ENCODE peak calls at places on chromosomes 2 and 18, in five cellular contexts. Q is GM13976; E is NCI-H1417; D is bronchial epithelial cell; B is activated T-cell treated with anti-CD3 and anti-CD28 coated beads, Interleukin-2, amount 50 U/mL, for 72 hours. I is an unnamed sample.

GRCh38 chr2:215967590-215968373 is 45.6 kb downstream of the MREG start:
- DNase-seq in B (no peak), E (no peak), D (no peak), Q (no peak), I (no peak)

GRCh38 chr2:158724803-158725271 is 70.3 kb upstream of the DAPL1 start:
- DNase-seq in E (peak; percentile 16), Q (no peak), D (peak; percentile 56), B (no peak), I (no peak)

GRCh38 chr18:21457179-21457535 is 143.3 kb downstream of the ESCO1 start:
- DNase-seq in Q (no peak), E (no peak), D (no peak), B (no peak), I (no peak)

GRCh38 chr2:117979911-117980341 is 33.9 kb downstream of the CCDC93 start:
- DNase-seq in E (no peak), B (no peak), D (no peak), Q (no peak), I (no peak)

GRCh38 chr2:1907849-1908533 is 163.7 kb upstream of the PXDN start:
- DNase-seq in D (no peak), E (no peak), B (no peak), Q (no peak), I (no peak)

GRCh38 chr2:210180494-210180893 is 9.3 kb upstream of the KANSL1L start:
- DNase-seq in E (no peak), Q (no peak), B (no peak), D (no peak), I (no peak)

GRCh38 chr2:43169987-43170732 is 56.2 kb downstream of the ZFP36L2 start:
- DNase-seq in B (peak; percentile 77), D (no peak), E (no peak), Q (peak; percentile 80), I (no peak)

GRCh38 chr2:229815858-229816257 is 101.5 kb upstream of the DNER start:
- DNase-seq in E (peak; percentile 46), D (peak; percentile 43), B (no peak), Q (no peak), I (no peak)

GRCh38 chr2:53826587-53827397 is 33.0 kb downstream of the GPR75 start:
- DNase-seq in D (peak; percentile 72), Q (no peak), E (no peak), B (no peak), I (no peak)

GRCh38 chr2:226631671-226632070 is 167.9 kb downstream of the IRS1 start:
- DNase-seq in B (no peak), D (no peak), Q (no peak), E (no peak), I (no peak)

GRCh38 chr2:36451512-36451911 is 95.9 kb downstream of the CRIM1 start:
- DNase-seq in B (no peak), D (no peak), E (no peak), Q (no peak), I (no peak)

GRCh38 chr2:49914281-49914680 is 760.0 kb upstream of the FSHR start:
- DNase-seq in D (peak; percentile 87), E (peak; percentile 47), Q (no peak), B (no peak), I (no peak)

GRCh38 chr2:70325875-70326274 is 24.0 kb upstream of the FAM136A start:
- DNase-seq in B (no peak), D (no peak), E (no peak), Q (no peak), I (no peak)

GRCh38 chr2:220185766-220186165 is 558.3 kb downstream of the SLC4A3 start:
- DNase-seq in D (no peak), E (no peak), Q (no peak), B (no peak), I (no peak)

GRCh38 chr2:156437876-156438410 is 1.8 kb downstream of the GPD2 start:
- DNase-seq in E (no peak), Q (no peak), B (no peak), D (peak; percentile 98), I (no peak)

GRCh38 chr2:180644709-180645108 is 335.7 kb upstream of the UBE2E3 start:
- DNase-seq in D (peak; percentile 90), E (no peak), B (no peak), Q (no peak), I (no peak)

GRCh38 chr2:149104221-149104620 is 65.7 kb downstream of the LYPD6B start:
- DNase-seq in Q (no peak), B (no peak), E (no peak), D (peak; percentile 20), I (no peak)

GRCh38 chr2:207227062-207227748 is 61.5 kb upstream of the KLF7 start:
- DNase-seq in E (peak; percentile 48), Q (no peak), D (no peak), B (no peak), I (no peak)

GRCh38 chr2:1855150-1855549 is 110.8 kb upstream of the PXDN start:
- DNase-seq in E (peak; percentile 95), B (no peak), D (no peak), Q (no peak), I (no peak)

GRCh38 chr2:3301001-3301400 is 76.6 kb downstream of the EIPR1 start:
- DNase-seq in Q (no peak), E (no peak), B (no peak), D (no peak), I (no peak)

GRCh38 chr2:10398496-10398895 is 49.6 kb downstream of the ODC1 start:
- DNase-seq in Q (no peak), D (no peak), E (no peak), B (no peak), I (no peak)

GRCh38 chr2:40448476-40449079 is 3.3 kb downstream of the SLC8A1 start:
- DNase-seq in B (peak; percentile 24), Q (peak; percentile 16), D (peak; percentile 37), E (peak; percentile 84), I (no peak)

GRCh38 chr2:101976887-101977286 is 14.9 kb upstream of the IL1R2 start:
- DNase-seq in Q (no peak), D (no peak), B (no peak), E (no peak), I (no peak)

GRCh38 chr18:79935499-79935898 is 16.0 kb downstream of the SLC66A2 start:
- DNase-seq in D (no peak), Q (no peak), B (no peak), E (no peak), I (no peak)

GRCh38 chr2:108215794-108216211 is 24.0 kb upstream of the SULT1C3 start:
- DNase-seq in E (peak; percentile 50), D (peak; percentile 72), B (no peak), Q (peak; percentile 17), I (no peak)

I was measured in GOT3.